ENCODE peak calls at places on chromosomes 7 and 10, in nine cellular contexts. S, Y, G, F, B, D, A, J and R are unnamed samples. For H3K9me3 and H3K4me1, the result is how much of the 10 kb centered on the place peaks cover.

GRCh38 chr7:133056370-133057238 is 25.3 kb downstream of the CHCHD3 start:
- DNase-seq in B (no peak), A (no peak), Y (no peak), J (peak), D (no peak), S (no peak), G (no peak), F (no peak), R (no peak)

GRCh38 chr7:158527902-158528502 is 59.6 kb downstream of the PTPRN2 start:
- DNase-seq in J (no peak), F (no peak), Y (no peak), G (no peak), A (no peak), B (no peak), S (no peak), D (no peak), R (no peak)

GRCh38 chr7:106480616-106481031 is 180.3 kb downstream of the CCDC71L start:
- DNase-seq in F (no peak), D (no peak), B (no peak), G (no peak), Y (no peak), A (no peak), S (no peak), J (no peak), R (no peak)

GRCh38 chr10:24617771-24618396 is 105.8 kb downstream of the ARHGAP21 start:
- DNase-seq in A (peak), J (peak), G (peak), S (peak), Y (peak), B (no peak), D (no peak), F (peak), R (peak)

GRCh38 chr7:150946826-150947750 is 31.0 kb downstream of the KCNH2 start:
- DNase-seq in A (no peak), F (peak), S (no peak), J (no peak), G (peak), B (no peak), D (no peak), Y (peak), R (peak)

GRCh38 chr7:142901426-142902259 is 16.1 kb upstream of the TRPV6 start:
- DNase-seq in A (no peak), D (no peak), J (no peak), G (no peak), Y (no peak), F (no peak), B (no peak), S (no peak), R (no peak)

GRCh38 chr10:90925078-90926029 is 4.5 kb upstream of the ANKRD1 start:
- DNase-seq in F (no peak), A (no peak), G (peak), B (no peak), J (no peak), Y (no peak), S (no peak), D (no peak), R (no peak)

GRCh38 chr7:137818036-137818435 is 28.7 kb downstream of the DGKI start:
- DNase-seq in S (no peak), D (no peak), J (peak), G (no peak), A (no peak), Y (no peak), B (no peak), F (no peak), R (no peak)

GRCh38 chr7:116524609-116525297 is at the start of gene CAV1:
- DNase-seq in D (peak), Y (peak), S (peak), A (no peak), J (peak), F (peak), G (peak), B (peak), R (peak)

GRCh38 chr7:148944935-148945934 is 61.1 kb upstream of the EZH2 start:
- DNase-seq in G (no peak), J (no peak), A (no peak), B (no peak), D (no peak), S (no peak), F (no peak), Y (no peak), R (no peak)

GRCh38 chr10:76126607-76127190 is 695.3 kb downstream of the LRMDA start:
- DNase-seq in S (no peak), Y (no peak), B (no peak), G (no peak), D (no peak), A (no peak), F (no peak), J (no peak), R (no peak)

GRCh38 chr10:29078919-29079318 is 210.0 kb upstream of the LYZL1 start:
- DNase-seq in F (no peak), B (no peak), G (no peak), D (no peak), A (no peak), J (no peak), S (no peak), Y (no peak), R (no peak)

GRCh38 chr7:116782177-116782711 is 80.1 kb upstream of the CAPZA2 start:
- DNase-seq in G (no peak), S (no peak), B (no peak), A (no peak), F (no peak), J (no peak), D (no peak), Y (no peak), R (no peak)

GRCh38 chr7:127962589-127963361 is 68.5 kb downstream of the LRRC4 start:
- DNase-seq in Y (no peak), G (no peak), A (no peak), B (no peak), S (no peak), F (no peak), J (no peak), D (no peak), R (no peak)

GRCh38 chr10:89296227-89296648 is 5.6 kb upstream of the IFIT2 start:
- DNase-seq in F (no peak), J (no peak), D (no peak), B (no peak), S (no peak), G (no peak), A (no peak), Y (peak), R (peak)

GRCh38 chr10:15290671-15291070 is 80.4 kb downstream of the FAM171A1 start:
- DNase-seq in B (no peak), J (no peak), D (no peak), Y (no peak), G (no peak), A (no peak), F (no peak), S (no peak), R (no peak)

GRCh38 chr7:63789378-63790176 is 209.1 kb upstream of the ZNF722 start:
- DNase-seq in F (peak), J (peak), Y (peak), B (no peak), D (no peak), G (no peak), A (no peak), S (no peak), R (peak)

GRCh38 chr10:11344550-11344949 is 266.9 kb downstream of the USP6NL start:
- DNase-seq in S (no peak), Y (peak), D (no peak), A (no peak), B (no peak), J (no peak), F (no peak), G (peak), R (no peak)

GRCh38 chr7:128164061-128164954 is 76.8 kb upstream of the LEP start:
- DNase-seq in A (no peak), B (peak), S (no peak), D (no peak), F (no peak), J (no peak), G (peak), Y (no peak), R (no peak)

GRCh38 chr7:45937862-45938261 is 16.8 kb upstream of the IGFBP3 start:
- DNase-seq in Y (no peak), A (no peak), F (no peak), D (no peak), J (no peak), S (no peak), G (no peak), B (no peak), R (no peak)

GRCh38 chr7:37382546-37383088 is 66.0 kb downstream of the ELMO1 start:
- DNase-seq in D (no peak), B (no peak), G (no peak), Y (no peak), F (no peak), J (no peak), S (no peak), A (no peak), R (no peak)

GRCh38 chr7:44441079-44441478 is 49.4 kb downstream of the NUDCD3 start:
- DNase-seq in D (no peak), B (no peak), A (no peak), G (no peak), Y (no peak), J (no peak), F (no peak), S (no peak), R (no peak)

GRCh38 chr10:9301148-9301547 is 1246.7 kb downstream of the GATA3 start:
- DNase-seq in S (no peak), B (no peak), D (no peak), G (no peak), J (no peak), F (no peak), Y (no peak), A (no peak), R (no peak)

GRCh38 chr7:6268909-6269306 is 3.5 kb downstream of the CYTH3 start:
- DNase-seq in A (no peak), G (peak), Y (no peak), F (peak), J (peak), D (no peak), S (no peak), B (no peak), R (peak)

GRCh38 chr10:83961620-83962019 is 177.7 kb upstream of the GHITM start:
- DNase-seq in Y (no peak), A (no peak), B (no peak), S (no peak), J (no peak), F (no peak), G (no peak), D (no peak), R (no peak)

GRCh38 chr7:68309806-68310205 is 1288.5 kb upstream of the AUTS2 start:
- DNase-seq in Y (no peak), S (no peak), A (no peak), F (no peak), B (no peak), D (no peak), J (no peak), G (no peak), R (no peak)

GRCh38 chr7:29839302-29839701 is 33.0 kb downstream of the WIPF3 start:
- DNase-seq in Y (peak), S (no peak), D (no peak), J (no peak), F (peak), A (no peak), G (no peak), B (no peak), R (peak)

GRCh38 chr7:144834516-144835165 is 1.2 kb downstream of the TPK1 start:
- DNase-seq in A (no peak), F (peak), J (peak), B (peak), Y (peak), D (no peak), S (no peak), G (no peak), R (peak)

GRCh38 chr7:98168181-98168903 is 42.9 kb upstream of the BHLHA15 start:
- DNase-seq in Y (peak), S (peak), J (peak), D (no peak), G (peak), A (peak), F (peak), B (peak), R (peak)

GRCh38 chr10:94059174-94059573 is 65.4 kb downstream of the PLCE1 start:
- DNase-seq in G (no peak), A (no peak), Y (no peak), S (no peak), F (no peak), B (no peak), D (no peak), J (no peak), R (no peak)

GRCh38 chr7:134480730-134481129 is 21.8 kb upstream of the AKR1B1 start:
- DNase-seq in J (no peak), D (no peak), F (no peak), A (no peak), B (no peak), Y (no peak), S (no peak), G (peak), R (no peak)

GRCh38 chr10:104209575-104210198 is 22.5 kb downstream of the CFAP43 start:
- DNase-seq in B (peak), J (peak), G (peak), S (peak), A (no peak), Y (peak), D (no peak), F (no peak), R (no peak)

GRCh38 chr7:108266489-108266888 is 136.3 kb upstream of the LAMB4 start:
- DNase-seq in A (no peak), B (no peak), F (no peak), S (no peak), J (no peak), D (no peak), Y (no peak), G (no peak), R (no peak)

GRCh38 chr10:62690703-62691102 is 113.8 kb upstream of the ADO start:
- DNase-seq in Y (no peak), G (peak), B (no peak), S (no peak), A (no peak), F (no peak), D (no peak), J (no peak), R (no peak)

GRCh38 chr10:129854796-129855705 is 109.0 kb downstream of the EBF3 start:
- DNase-seq in G (no peak), B (no peak), D (no peak), S (no peak), A (no peak), F (no peak), J (no peak), Y (no peak), R (no peak)

GRCh38 chr10:114634607-114634974 is 23.5 kb downstream of the ABLIM1 start:
- DNase-seq in G (no peak), Y (peak), F (peak), S (no peak), B (peak), A (no peak), J (no peak), D (peak), R (peak)

GRCh38 chr7:47483604-47484273 is 98.2 kb downstream of the TNS3 start:
- DNase-seq in G (no peak), S (no peak), F (no peak), A (no peak), J (no peak), Y (no peak), B (no peak), D (no peak), R (no peak)

GRCh38 chr10:25076501-25077197 is 60.2 kb downstream of the THNSL1 start:
- DNase-seq in A (no peak), J (no peak), G (no peak), B (no peak), F (no peak), D (no peak), S (no peak), Y (no peak), R (no peak)

GRCh38 chr7:30977896-30978564 is 14.3 kb downstream of the GHRHR start:
- DNase-seq in Y (peak), S (no peak), B (no peak), D (no peak), G (peak), J (peak), A (no peak), F (no peak), R (no peak)

GRCh38 chr10:74704629-74705360 is 121.6 kb upstream of the KAT6B start:
- DNase-seq in J (no peak), F (no peak), D (no peak), A (no peak), S (no peak), Y (no peak), B (no peak), G (no peak), R (no peak)
- H3K27ac ChIP-seq in J (no peak), F (no peak), D (no peak), A (no peak), S (no peak), Y (no peak), B (no peak), G (no peak), R (no peak)

GRCh38 chr10:131314148-131314547 is 2.6 kb upstream of the TCERG1L start:
- DNase-seq in J (no peak), B (no peak), F (no peak), A (no peak), D (no peak), S (no peak), Y (no peak), G (no peak), R (no peak)
- H3K9me3 ChIP-seq in J (under half), B (under half), F (under half), A (under half), D (under half), S (under half), Y (under half), G (under half), R (under half)

GRCh38 chr10:77472146-77472545 is 165.5 kb downstream of the KCNMA1 start:
- DNase-seq in Y (no peak), B (no peak), D (no peak), S (no peak), A (no peak), G (no peak), J (no peak), F (no peak), R (no peak)

GRCh38 chr10:77478248-77478963 is 159.2 kb downstream of the KCNMA1 start:
- DNase-seq in S (no peak), B (no peak), Y (no peak), F (no peak), G (no peak), A (no peak), D (no peak), J (no peak), R (no peak)

GRCh38 chr10:77474939-77475338 is 162.7 kb downstream of the KCNMA1 start:
- DNase-seq in G (no peak), D (no peak), B (no peak), J (no peak), Y (no peak), S (no peak), A (no peak), F (no peak), R (no peak)

GRCh38 chr10:77474386-77474785 is 163.2 kb downstream of the KCNMA1 start:
- DNase-seq in G (no peak), B (no peak), D (no peak), Y (no peak), J (peak), A (no peak), F (no peak), S (no peak), R (no peak)

DNA sequence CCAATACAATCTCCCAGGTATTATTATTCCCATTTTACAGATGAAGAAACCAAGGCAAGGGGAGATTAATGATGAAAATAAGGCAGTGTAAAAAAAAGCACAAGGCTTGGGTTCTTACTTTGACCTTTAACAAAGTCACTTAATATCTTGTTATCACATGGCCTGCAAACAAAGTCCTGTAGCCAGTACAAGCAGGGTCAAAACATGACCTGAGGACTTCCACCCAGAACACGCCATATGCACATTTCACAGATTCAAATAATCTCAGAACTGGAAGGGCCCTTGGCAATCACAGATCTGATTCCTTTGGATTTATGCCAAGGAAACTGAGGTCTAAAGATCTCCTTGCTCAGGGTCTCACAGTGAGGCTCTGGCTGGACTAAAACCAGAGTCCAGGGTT is 162.1 kb downstream of the KCNMA1 start:
- DNase-seq in S (no peak), B (no peak), D (no peak), Y (no peak), J (peak), G (no peak), F (no peak), A (no peak), R (no peak)
- H3K4me1 ChIP-seq in S (under half), B (under half), D (under half), Y (under half), J (under half), G (under half), F (under half), A (under half), R (under half)

DNA sequence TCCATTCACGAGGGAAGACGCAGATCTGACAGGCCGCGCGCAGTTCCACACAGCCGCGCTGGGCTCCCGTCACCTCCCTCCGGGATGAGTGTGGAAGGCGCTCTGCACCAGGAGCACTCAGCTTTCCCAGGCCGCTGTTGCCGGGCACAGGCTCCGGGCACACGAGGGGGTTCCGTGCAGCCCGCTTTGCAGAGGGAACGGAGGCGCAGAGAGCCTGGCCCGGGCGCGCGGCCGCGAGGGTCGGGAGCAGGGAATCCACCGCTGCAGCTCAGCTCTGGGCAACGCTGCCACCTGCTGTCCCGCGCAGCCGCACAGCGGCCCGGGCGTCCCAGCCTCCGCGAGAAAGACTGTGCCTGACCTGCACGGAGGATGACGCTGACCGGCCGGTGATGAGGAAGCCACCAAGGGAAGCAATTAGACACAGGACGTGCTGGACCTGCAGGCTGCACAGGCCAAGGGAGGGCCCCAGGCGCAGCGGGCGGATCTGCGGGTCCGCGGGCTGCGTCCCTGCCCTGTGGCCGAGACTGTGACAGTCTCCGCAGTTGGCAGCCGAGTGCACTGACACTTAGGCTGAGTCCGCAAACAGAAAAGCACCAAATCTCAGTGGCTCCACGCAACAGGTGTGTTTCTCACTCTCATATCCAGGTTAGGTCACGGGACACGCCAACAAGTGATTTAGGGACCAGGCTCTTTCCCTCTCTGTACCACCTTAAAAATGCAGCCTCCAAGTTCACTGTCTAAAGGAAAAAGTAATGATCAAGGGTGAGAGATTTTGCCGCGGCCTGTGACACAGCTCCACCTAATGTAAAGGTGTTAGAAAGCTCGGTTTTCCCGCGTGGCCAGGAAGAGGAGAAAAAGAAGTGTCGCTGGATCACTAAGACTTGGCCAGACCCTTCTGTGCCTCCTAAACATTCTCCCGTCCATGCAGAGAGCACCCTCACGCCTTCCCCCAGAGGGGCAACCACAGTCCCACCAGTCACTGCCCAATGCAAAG is 94.5 kb downstream of the SEC61G start:
- DNase-seq in Y (peak), G (peak), S (no peak), F (peak), D (no peak), A (no peak), B (peak), J (peak), R (peak)
- H3K27ac ChIP-seq in Y (no peak), G (no peak), S (no peak), F (no peak), D (no peak), A (no peak), B (no peak), J (no peak), R (no peak)

DNA sequence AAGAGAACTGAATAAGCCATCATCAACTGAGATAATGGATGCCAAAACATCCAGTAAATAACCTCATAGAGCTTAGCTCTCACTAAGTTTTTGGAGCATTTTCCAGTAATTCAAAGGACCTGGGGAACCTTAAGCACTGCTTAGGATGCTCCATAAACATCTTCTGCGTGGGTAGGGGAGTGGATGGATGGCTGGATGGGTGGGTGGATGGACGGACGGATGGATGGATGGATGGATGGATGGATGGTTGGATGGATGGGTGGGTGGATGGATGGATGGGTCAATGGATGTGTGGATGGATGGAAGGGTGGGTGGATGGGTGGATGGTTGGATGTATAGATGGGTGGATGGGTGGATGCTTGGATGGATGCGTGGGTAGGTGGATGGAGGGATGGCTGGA is 9.0 kb downstream of the CYP2E1 start:
- DNase-seq in S (no peak), B (no peak), Y (no peak), F (no peak), J (no peak), G (no peak), D (no peak), A (no peak), R (no peak)
- H3K9me3 ChIP-seq in S (under half), B (under half), Y (under half), F (under half), J (under half), G (half or more), D (under half), A (under half), R (under half)